ENCODE peak calls at places on chromosomes 3 and 15, in four cellular contexts. One of them, this sample, is unnamed.
A peak's percentile ranks its signal among the peaks of the same experiment; 100 is the strongest.

GRCh38 chr3:45960289-45960688 is 17.0 kb downstream of the CXCR6 start:
- DNase-seq in A549: no peak
- DNase-seq in lower leg skin: no peak
- DNase-seq in astrocyte of the spinal cord: no peak
- DNase-seq in this sample: no peak

GRCh38 chr3:32456429-32457130 is 46.1 kb downstream of the CMTM6 start:
- DNase-seq in astrocyte of the spinal cord: no peak
- DNase-seq in lower leg skin: no peak
- DNase-seq in A549: no peak
- DNase-seq in this sample: no peak

GRCh38 chr3:38984731-38985130 is 67.0 kb downstream of the SCN11A start:
- DNase-seq in lower leg skin: no peak
- DNase-seq in A549: no peak
- DNase-seq in astrocyte of the spinal cord: no peak
- DNase-seq in this sample: no peak

GRCh38 chr15:37536967-37537624 is 397.3 kb upstream of the TMCO5A start:
- DNase-seq in lower leg skin: no peak
- DNase-seq in A549: no peak
- DNase-seq in astrocyte of the spinal cord: no peak
- DNase-seq in this sample: no peak

GRCh38 chr3:171282041-171282440 is 178.2 kb downstream of the TNIK start:
- DNase-seq in A549: no peak
- DNase-seq in lower leg skin: no peak
- DNase-seq in astrocyte of the spinal cord: peak; percentile 77
- DNase-seq in this sample: peak; percentile 59

GRCh38 chr3:114365909-114366308 is 72.1 kb downstream of the TIGIT start:
- DNase-seq in A549: no peak
- DNase-seq in astrocyte of the spinal cord: peak; percentile 17
- DNase-seq in lower leg skin: no peak
- DNase-seq in this sample: peak; percentile 21

GRCh38 chr3:56494679-56495322 is 26.5 kb upstream of the ERC2 start:
- DNase-seq in lower leg skin: peak; percentile 59
- DNase-seq in astrocyte of the spinal cord: peak; percentile 81
- DNase-seq in A549: peak; percentile 62
- DNase-seq in this sample: peak; percentile 75

GRCh38 chr15:72770673-72771328 is 12.8 kb downstream of the ADPGK start:
- DNase-seq in astrocyte of the spinal cord: no peak
- DNase-seq in A549: peak; percentile 33
- DNase-seq in lower leg skin: no peak
- DNase-seq in this sample: no peak

GRCh38 chr3:33212406-33212805 is 6.2 kb downstream of the SUSD5 start:
- DNase-seq in astrocyte of the spinal cord: no peak
- DNase-seq in A549: no peak
- DNase-seq in lower leg skin: no peak
- DNase-seq in this sample: no peak

GRCh38 chr3:16272588-16272987 is 7.6 kb downstream of the OXNAD1 start:
- DNase-seq in astrocyte of the spinal cord: no peak
- DNase-seq in lower leg skin: no peak
- DNase-seq in A549: no peak
- DNase-seq in this sample: no peak

GRCh38 chr3:100602506-100603444 is 6.6 kb upstream of the ADGRG7 start:
- DNase-seq in lower leg skin: no peak
- DNase-seq in astrocyte of the spinal cord: peak; percentile 14
- DNase-seq in A549: peak; percentile 18
- DNase-seq in this sample: peak; percentile 45

GRCh38 chr3:37028329-37028728 is 35.0 kb downstream of the MLH1 start:
- DNase-seq in astrocyte of the spinal cord: no peak
- DNase-seq in lower leg skin: no peak
- DNase-seq in A549: no peak
- DNase-seq in this sample: no peak

GRCh38 chr15:90402806-90403205 is 14.8 kb downstream of the IQGAP1 start:
- DNase-seq in A549: no peak
- DNase-seq in lower leg skin: no peak
- DNase-seq in astrocyte of the spinal cord: no peak
- DNase-seq in this sample: no peak

GRCh38 chr15:73325191-73325980 is 43.4 kb downstream of the HCN4 start:
- DNase-seq in A549: no peak
- DNase-seq in astrocyte of the spinal cord: no peak
- DNase-seq in lower leg skin: no peak
- DNase-seq in this sample: no peak

GRCh38 chr15:84783493-84784251 is 33.5 kb upstream of the ALPK3 start:
- DNase-seq in lower leg skin: no peak
- DNase-seq in A549: no peak
- DNase-seq in astrocyte of the spinal cord: no peak
- DNase-seq in this sample: no peak

GRCh38 chr15:31437686-31438085 is 111.1 kb downstream of the KLF13 start:
- DNase-seq in lower leg skin: no peak
- DNase-seq in A549: no peak
- DNase-seq in astrocyte of the spinal cord: no peak
- DNase-seq in this sample: no peak

GRCh38 chr3:30779686-30780287 is 114.7 kb downstream of the GADL1 start:
- DNase-seq in astrocyte of the spinal cord: no peak
- DNase-seq in A549: peak; percentile 31
- DNase-seq in lower leg skin: no peak
- DNase-seq in this sample: no peak

GRCh38 chr3:15102833-15103232 is 3.9 kb upstream of the RBSN start:
- DNase-seq in A549: no peak
- DNase-seq in astrocyte of the spinal cord: no peak
- DNase-seq in lower leg skin: peak; percentile 58
- DNase-seq in this sample: peak; percentile 72

GRCh38 chr3:126510323-126510910 is 7.2 kb downstream of the UROC1 start:
- DNase-seq in lower leg skin: no peak
- DNase-seq in astrocyte of the spinal cord: no peak
- DNase-seq in A549: no peak
- DNase-seq in this sample: no peak

GRCh38 chr15:81263477-81263876 is 60.5 kb downstream of the STARD5 start:
- DNase-seq in astrocyte of the spinal cord: no peak
- DNase-seq in lower leg skin: no peak
- DNase-seq in A549: no peak
- DNase-seq in this sample: no peak

GRCh38 chr3:49625971-49626640 is 48.0 kb upstream of the APEH start:
- DNase-seq in astrocyte of the spinal cord: peak; percentile 6
- DNase-seq in lower leg skin: no peak
- DNase-seq in A549: no peak
- DNase-seq in this sample: no peak

GRCh38 chr3:159785276-159785675 is 203.4 kb upstream of the IL12A start:
- DNase-seq in lower leg skin: no peak
- DNase-seq in astrocyte of the spinal cord: no peak
- DNase-seq in A549: no peak
- DNase-seq in this sample: peak; percentile 67

GRCh38 chr15:71202712-71203111 is 87.4 kb downstream of the THSD4 start:
- DNase-seq in A549: no peak
- DNase-seq in astrocyte of the spinal cord: no peak
- DNase-seq in lower leg skin: no peak
- DNase-seq in this sample: no peak

GRCh38 chr15:31328425-31328998 is 1.9 kb downstream of the KLF13 start:
- DNase-seq in A549: peak; percentile 52
- DNase-seq in astrocyte of the spinal cord: peak; percentile 23
- DNase-seq in lower leg skin: no peak
- DNase-seq in this sample: no peak

GRCh38 chr15:51842852-51843737 is 13.6 kb downstream of the TMOD3 start:
- DNase-seq in astrocyte of the spinal cord: peak; percentile 65
- DNase-seq in A549: no peak
- DNase-seq in lower leg skin: no peak
- DNase-seq in this sample: no peak

GRCh38 chr3:162302983-162303624 is 806.5 kb downstream of the OTOL1 start:
- DNase-seq in astrocyte of the spinal cord: peak; percentile 32
- DNase-seq in A549: no peak
- DNase-seq in lower leg skin: no peak
- DNase-seq in this sample: no peak

GRCh38 chr15:93488157-93488803 is 399.3 kb upstream of the RGMA start:
- DNase-seq in A549: no peak
- DNase-seq in astrocyte of the spinal cord: no peak
- DNase-seq in lower leg skin: no peak
- DNase-seq in this sample: no peak

GRCh38 chr15:52252781-52253180 is 42.8 kb downstream of the MYO5C start:
- DNase-seq in A549: peak; percentile 98
- DNase-seq in astrocyte of the spinal cord: peak; percentile 94
- DNase-seq in lower leg skin: no peak
- DNase-seq in this sample: no peak

GRCh38 chr3:22960326-22960984 is 242.7 kb upstream of the UBE2E2 start:
- DNase-seq in lower leg skin: peak; percentile 19
- DNase-seq in A549: peak; percentile 27
- DNase-seq in astrocyte of the spinal cord: peak; percentile 45
- DNase-seq in this sample: peak; percentile 90

GRCh38 chr3:143120716-143121239 is 1.2 kb downstream of the CHST2 start:
- DNase-seq in astrocyte of the spinal cord: peak; percentile 33
- DNase-seq in A549: peak; percentile 15
- DNase-seq in lower leg skin: no peak
- DNase-seq in this sample: no peak

GRCh38 chr15:74168673-74169274 is 4.7 kb upstream of the ISLR start:
- DNase-seq in astrocyte of the spinal cord: no peak
- DNase-seq in A549: no peak
- DNase-seq in lower leg skin: no peak
- DNase-seq in this sample: no peak

GRCh38 chr3:43707266-43707665 is 16.5 kb downstream of the ABHD5 start:
- DNase-seq in A549: no peak
- DNase-seq in lower leg skin: no peak
- DNase-seq in astrocyte of the spinal cord: peak; percentile 23
- DNase-seq in this sample: no peak

GRCh38 chr3:24119321-24119751 is 174.2 kb downstream of the NR1D2 start:
- DNase-seq in A549: peak; percentile 28
- DNase-seq in astrocyte of the spinal cord: peak; percentile 50
- DNase-seq in lower leg skin: no peak
- DNase-seq in this sample: no peak

GRCh38 chr15:51171578-51171932 is 76.8 kb upstream of the TNFAIP8L3 start:
- DNase-seq in A549: no peak
- DNase-seq in astrocyte of the spinal cord: no peak
- DNase-seq in lower leg skin: no peak
- DNase-seq in this sample: no peak

GRCh38 chr15:29800441-29801366 is 21.6 kb downstream of the TJP1 start:
- DNase-seq in lower leg skin: no peak
- DNase-seq in A549: no peak
- DNase-seq in astrocyte of the spinal cord: no peak
- DNase-seq in this sample: no peak
- H3K4me3 ChIP-seq in lower leg skin: no peak overlapping the region
- H3K4me3 ChIP-seq in A549: no peak overlapping the region
- H3K4me3 ChIP-seq in astrocyte of the spinal cord: no peak overlapping the region
- H3K4me3 ChIP-seq in this sample: peak overlapping the region; percentile 17

DNA sequence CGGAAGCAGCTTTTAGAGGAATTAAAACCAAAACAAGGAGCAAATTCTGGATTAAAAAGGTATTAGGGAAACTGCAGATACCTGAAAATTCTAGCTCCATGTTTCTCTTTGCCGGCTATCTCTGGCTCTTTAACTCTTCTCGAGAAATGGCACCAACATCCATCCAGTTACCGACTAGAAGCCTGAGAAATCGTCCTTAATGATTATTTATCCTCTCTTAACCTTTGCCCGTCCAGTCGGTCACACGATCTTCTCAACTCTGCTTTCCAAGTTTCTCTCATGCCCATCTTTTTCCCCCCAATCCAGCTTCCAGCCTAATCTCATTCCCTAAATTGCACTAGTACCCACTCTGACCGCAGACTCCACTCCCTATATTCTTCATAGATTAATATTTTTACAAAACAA is 596 bp upstream of the SGO1 start:
- DNase-seq in lower leg skin: no peak
- DNase-seq in astrocyte of the spinal cord: no peak
- DNase-seq in A549: peak; percentile 7
- DNase-seq in this sample: no peak
- TF ChIP-seq CTCF in lower leg skin: no peak
- TF ChIP-seq CTCF in astrocyte of the spinal cord: no peak
- TF ChIP-seq CTCF in A549: no peak
- TF ChIP-seq CTCF in this sample: no peak

GRCh38 chr15:68582236-68582635 is 3.4 kb downstream of the CORO2B start:
- DNase-seq in lower leg skin: no peak
- DNase-seq in astrocyte of the spinal cord: no peak
- DNase-seq in A549: no peak
- DNase-seq in this sample: no peak
- H3K4me3 ChIP-seq in lower leg skin: no peak overlapping the region
- H3K4me3 ChIP-seq in astrocyte of the spinal cord: no peak overlapping the region
- H3K4me3 ChIP-seq in A549: no peak overlapping the region
- H3K4me3 ChIP-seq in this sample: no peak overlapping the region

GRCh38 chr3:123584284-123584987 is 417 bp downstream of the HACD2 start:
- DNase-seq in A549: peak; percentile 23
- DNase-seq in lower leg skin: no peak
- DNase-seq in astrocyte of the spinal cord: no peak
- DNase-seq in this sample: no peak
- TF ChIP-seq CTCF in A549: no peak
- TF ChIP-seq CTCF in lower leg skin: no peak
- TF ChIP-seq CTCF in astrocyte of the spinal cord: no peak
- TF ChIP-seq CTCF in this sample: peak; percentile 33

GRCh38 chr3:129343643-129344360 is 65.1 kb downstream of the HMCES start:
- DNase-seq in A549: peak; percentile 44
- DNase-seq in lower leg skin: no peak
- DNase-seq in astrocyte of the spinal cord: no peak
- DNase-seq in this sample: no peak
- H3K4me3 ChIP-seq in A549: peak overlapping the region; percentile 47
- H3K4me3 ChIP-seq in lower leg skin: no peak overlapping the region
- H3K4me3 ChIP-seq in astrocyte of the spinal cord: peak overlapping the region; percentile 15
- H3K4me3 ChIP-seq in this sample: no peak overlapping the region

GRCh38 chr15:41661078-41661528 is 898 bp downstream of the MGA start:
- DNase-seq in astrocyte of the spinal cord: no peak
- DNase-seq in A549: no peak
- DNase-seq in lower leg skin: no peak
- DNase-seq in this sample: no peak

GRCh38 chr15:41659855-41660234 is 360 bp upstream of the MGA start:
- DNase-seq in lower leg skin: no peak
- DNase-seq in A549: no peak
- DNase-seq in astrocyte of the spinal cord: no peak
- DNase-seq in this sample: no peak

GRCh38 chr15:41661529-41662225 is 1.5 kb downstream of the MGA start:
- DNase-seq in lower leg skin: peak; percentile 66
- DNase-seq in A549: peak; percentile 48
- DNase-seq in astrocyte of the spinal cord: peak; percentile 73
- DNase-seq in this sample: peak; percentile 55

GRCh38 chr15:41659190-41659589 is 1.0 kb upstream of the MGA start:
- DNase-seq in astrocyte of the spinal cord: no peak
- DNase-seq in lower leg skin: no peak
- DNase-seq in A549: no peak
- DNase-seq in this sample: no peak

DNA sequence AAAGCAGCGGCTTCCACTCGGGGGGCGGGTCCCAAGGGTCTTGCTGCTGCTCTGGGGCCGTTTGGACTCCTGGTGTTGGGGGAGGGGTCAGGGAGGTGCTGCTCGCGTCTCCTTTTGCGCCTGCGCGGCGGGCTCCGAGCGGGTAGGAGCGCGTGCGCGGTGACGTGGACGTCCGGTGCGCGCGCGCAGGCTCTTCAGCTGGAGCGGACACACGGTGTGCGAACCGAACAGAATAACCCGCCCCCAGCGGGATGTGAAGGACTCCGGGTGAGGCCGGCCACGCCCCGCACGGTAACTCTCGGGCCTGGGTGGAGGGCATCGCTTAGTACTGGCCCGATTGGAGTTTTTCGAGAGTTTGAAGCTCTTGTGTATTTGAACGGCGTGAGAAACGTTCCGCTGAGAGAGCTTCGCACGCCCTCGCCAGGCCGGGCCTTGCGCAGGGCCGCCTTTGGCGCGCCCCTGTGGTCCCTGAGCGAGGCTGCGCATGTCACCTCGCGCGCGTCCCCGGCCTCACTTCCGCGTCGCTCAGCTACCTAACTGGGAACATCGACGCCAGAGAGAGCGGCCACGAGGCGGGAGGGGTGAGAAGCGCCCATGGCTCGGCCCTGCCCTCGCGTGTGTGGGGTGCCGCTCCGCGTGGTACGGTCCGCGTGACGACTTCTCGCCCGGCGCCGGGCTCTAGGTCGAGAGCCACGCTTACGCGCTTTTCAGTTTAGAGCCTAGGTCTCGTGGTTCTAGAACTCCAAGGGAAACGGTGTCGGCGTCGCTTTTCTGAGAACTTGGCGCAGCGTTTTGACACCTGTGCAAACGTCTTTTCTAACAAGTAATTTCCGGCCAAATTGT is at the start of gene MGA:
- DNase-seq in lower leg skin: peak; percentile 78
- DNase-seq in astrocyte of the spinal cord: peak; percentile 93
- DNase-seq in A549: peak; percentile 35
- DNase-seq in this sample: peak; percentile 76
- TF ChIP-seq CTCF in lower leg skin: no peak
- TF ChIP-seq CTCF in astrocyte of the spinal cord: peak; percentile 23
- TF ChIP-seq CTCF in A549: no peak
- TF ChIP-seq CTCF in this sample: peak; percentile 20

This sample was measured in LNCaP clone FGC.